ENCODE peak calls at places on chromosomes 13 and 19, in nine cellular contexts. S is ovary, X is heart right ventricle, L is aorta, N is astrocyte, Q is tibial nerve, B is adipocyte, G is psoas muscle, T is GM23338. E is an unnamed sample.

GRCh38 chr19:56170261-56170660 is 5.5 kb upstream of the GALP start:
- DNase-seq in S (no peak), X (no peak), L (no peak), N (peak), Q (no peak), B (no peak), G (no peak), T (no peak), E (peak)

GRCh38 chr13:73832203-73832602 is 302.0 kb downstream of the KLF12 start:
- DNase-seq in S (no peak), X (no peak), L (no peak), N (no peak), Q (no peak), B (peak), G (no peak), T (no peak), E (no peak)

GRCh38 chr13:93776936-93777335 is 550.3 kb downstream of the GPC6 start:
- DNase-seq in S (no peak), X (no peak), L (no peak), N (peak), Q (no peak), B (peak), G (no peak), T (peak), E (no peak)

GRCh38 chr19:49422407-49423277 is 599 bp downstream of the PTH2 start:
- DNase-seq in S (no peak), X (peak), L (peak), N (no peak), Q (no peak), B (peak), G (peak), T (peak), E (no peak)

GRCh38 chr19:41302624-41303351 is 7.2 kb upstream of the CCDC97 start:
- DNase-seq in S (no peak), X (no peak), L (peak), N (no peak), Q (no peak), B (no peak), G (no peak), T (no peak), E (no peak)

GRCh38 chr13:27821566-27821965 is 29.3 kb downstream of the GSX1 start:
- DNase-seq in S (no peak), X (no peak), L (no peak), N (no peak), Q (no peak), B (no peak), G (no peak), T (peak), E (no peak)

GRCh38 chr13:21240586-21240985 is 64.1 kb downstream of the MRPL57 start:
- DNase-seq in S (no peak), X (no peak), L (no peak), N (peak), Q (no peak), B (peak), G (no peak), T (no peak), E (no peak)

GRCh38 chr13:93646247-93646646 is 419.6 kb downstream of the GPC6 start:
- DNase-seq in S (no peak), X (no peak), L (no peak), N (peak), Q (no peak), B (no peak), G (no peak), T (no peak), E (no peak)

GRCh38 chr19:41893899-41894298 is 10.9 kb downstream of the ARHGEF1 start:
- DNase-seq in S (no peak), X (no peak), L (no peak), N (no peak), Q (no peak), B (no peak), G (no peak), T (peak), E (no peak)

GRCh38 chr13:113956571-113956970 is 17.3 kb downstream of the C13orf46 start:
- DNase-seq in S (no peak), X (no peak), L (peak), N (no peak), Q (no peak), B (no peak), G (peak), T (no peak), E (no peak)

GRCh38 chr19:46069841-46070341 is 29.1 kb upstream of the IGFL4 start:
- DNase-seq in S (no peak), X (no peak), L (no peak), N (peak), Q (no peak), B (peak), G (no peak), T (no peak), E (peak)

GRCh38 chr13:79485014-79485441 is 4.1 kb downstream of the NDFIP2 start:
- DNase-seq in S (no peak), X (no peak), L (no peak), N (peak), Q (no peak), B (peak), G (no peak), T (no peak), E (peak)

GRCh38 chr13:95002968-95003813 is 290.8 kb upstream of the SOX21 start:
- DNase-seq in S (no peak), X (no peak), L (no peak), N (no peak), Q (no peak), B (no peak), G (no peak), T (peak), E (no peak)

GRCh38 chr19:6754136-6754535 is 13.1 kb downstream of the SH2D3A start:
- DNase-seq in S (no peak), X (no peak), L (no peak), N (no peak), Q (no peak), B (no peak), G (no peak), T (no peak), E (no peak)

DNA sequence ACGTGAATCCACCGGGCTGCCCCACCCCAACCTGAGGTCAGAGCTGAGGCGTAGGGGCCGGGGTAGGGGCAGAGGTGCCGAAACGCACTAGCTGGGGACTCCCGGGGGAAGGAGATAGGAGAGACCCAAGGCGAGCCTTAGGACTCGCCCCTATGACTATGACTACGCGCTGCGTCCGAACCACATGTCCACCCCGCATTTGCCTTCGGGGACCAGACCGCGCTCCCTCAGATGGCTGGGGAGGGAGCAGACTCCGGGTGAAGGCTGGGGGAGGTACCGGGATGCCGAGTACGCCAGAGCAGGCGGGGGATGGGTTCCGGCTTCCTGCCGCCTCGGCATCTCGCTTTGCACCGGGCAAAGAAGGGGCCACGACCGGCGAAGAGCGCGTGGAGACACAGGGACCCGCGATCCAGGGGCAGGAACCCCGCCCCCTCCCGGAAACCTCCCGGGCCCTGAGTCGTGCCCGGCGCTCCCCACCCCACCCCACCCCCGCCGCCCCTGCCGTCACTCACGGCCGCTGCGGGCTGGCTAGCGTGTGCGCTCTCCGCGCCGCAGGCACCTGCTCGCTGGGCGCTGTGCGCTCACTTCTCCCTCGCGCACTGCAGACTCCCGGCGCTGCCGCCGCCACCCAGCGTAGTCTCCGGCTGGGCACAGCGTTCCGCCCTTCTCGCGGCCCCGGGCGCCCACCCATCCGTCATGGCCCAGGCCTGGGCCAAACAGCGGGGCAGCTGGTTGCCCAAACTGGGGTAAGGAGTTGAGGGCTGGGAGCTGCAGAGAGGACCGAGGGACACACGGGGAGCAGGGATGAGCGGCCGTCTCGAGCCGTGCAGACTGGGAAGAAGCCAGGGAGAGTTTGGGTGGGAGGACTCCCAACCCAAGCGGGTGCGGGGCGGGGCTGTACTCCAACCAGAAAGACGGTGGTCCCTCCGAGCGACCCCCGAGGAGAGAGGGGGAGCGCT is 603 bp upstream of the VSTM2B start:
- DNase-seq in S (no peak), X (no peak), L (peak), N (no peak), Q (no peak), B (no peak), G (peak), T (peak), E (no peak)
- H3K4me3 ChIP-seq in S (no peak), X (peak), L (no peak), N (no peak), Q (no peak), B (no peak), G (peak), T (peak), E (no peak)

GRCh38 chr13:109786457-109787134 is at the start of gene IRS2:
- DNase-seq in S (peak), X (peak), L (peak), N (peak), Q (peak), B (peak), G (peak), T (peak), E (peak)
- H3K4me3 ChIP-seq in S (peak), X (peak), L (peak), N (peak), Q (peak), B (peak), G (peak), T (peak), E (peak)

GRCh38 chr19:3492919-3493318 is 7.6 kb downstream of the DOHH start:
- DNase-seq in S (no peak), X (no peak), L (no peak), N (no peak), Q (no peak), B (no peak), G (no peak), T (no peak), E (no peak)

GRCh38 chr19:3494051-3494450 is 6.4 kb downstream of the DOHH start:
- DNase-seq in S (no peak), X (no peak), L (no peak), N (no peak), Q (no peak), B (no peak), G (no peak), T (peak), E (no peak)

GRCh38 chr19:3492131-3492839 is 8.2 kb downstream of the DOHH start:
- DNase-seq in S (no peak), X (no peak), L (no peak), N (no peak), Q (no peak), B (no peak), G (no peak), T (no peak), E (no peak)

GRCh38 chr19:3493651-3494050 is 6.8 kb downstream of the DOHH start:
- DNase-seq in S (no peak), X (no peak), L (no peak), N (no peak), Q (no peak), B (no peak), G (no peak), T (no peak), E (no peak)

DNA sequence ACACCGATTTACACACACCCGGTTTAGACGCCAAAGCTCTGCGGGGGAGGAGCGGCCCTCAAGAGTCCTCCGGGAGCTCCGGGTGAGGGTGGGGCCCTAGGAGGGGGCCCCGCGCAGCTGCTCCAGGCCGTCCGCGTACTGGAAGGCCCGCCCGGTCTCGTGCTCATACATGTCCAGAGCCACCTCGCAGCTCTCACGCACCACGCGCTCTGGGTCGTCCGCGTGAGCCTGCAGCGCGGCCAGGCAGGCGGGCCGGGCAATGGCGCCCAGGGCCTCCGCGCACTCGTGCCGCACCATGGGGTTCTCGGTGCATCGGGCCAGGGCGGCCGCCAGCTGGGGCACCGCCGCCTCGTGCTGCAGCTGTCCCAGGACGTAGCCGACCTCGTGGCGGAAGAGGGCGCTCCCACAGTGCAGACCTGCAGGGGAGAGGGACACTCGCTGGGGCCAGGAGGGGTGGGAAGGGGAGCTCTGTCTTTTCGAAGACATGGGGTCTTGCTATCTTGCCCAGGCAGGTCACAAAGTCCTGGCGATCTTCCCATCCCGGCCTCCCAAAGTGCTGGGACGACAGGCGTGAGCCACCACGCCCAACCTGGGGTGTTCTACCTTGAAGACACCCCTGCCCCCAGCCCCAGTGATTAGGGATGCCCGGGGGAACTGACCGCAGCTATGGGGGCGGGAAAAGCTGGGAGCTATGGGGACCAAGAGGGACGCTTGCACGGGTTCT is 8.3 kb upstream of the SMIM44 start:
- DNase-seq in S (no peak), X (no peak), L (no peak), N (no peak), Q (no peak), B (no peak), G (no peak), T (no peak), E (no peak)
- H3K4me3 ChIP-seq in S (no peak), X (no peak), L (no peak), N (no peak), Q (no peak), B (no peak), G (no peak), T (no peak), E (no peak)

DNA sequence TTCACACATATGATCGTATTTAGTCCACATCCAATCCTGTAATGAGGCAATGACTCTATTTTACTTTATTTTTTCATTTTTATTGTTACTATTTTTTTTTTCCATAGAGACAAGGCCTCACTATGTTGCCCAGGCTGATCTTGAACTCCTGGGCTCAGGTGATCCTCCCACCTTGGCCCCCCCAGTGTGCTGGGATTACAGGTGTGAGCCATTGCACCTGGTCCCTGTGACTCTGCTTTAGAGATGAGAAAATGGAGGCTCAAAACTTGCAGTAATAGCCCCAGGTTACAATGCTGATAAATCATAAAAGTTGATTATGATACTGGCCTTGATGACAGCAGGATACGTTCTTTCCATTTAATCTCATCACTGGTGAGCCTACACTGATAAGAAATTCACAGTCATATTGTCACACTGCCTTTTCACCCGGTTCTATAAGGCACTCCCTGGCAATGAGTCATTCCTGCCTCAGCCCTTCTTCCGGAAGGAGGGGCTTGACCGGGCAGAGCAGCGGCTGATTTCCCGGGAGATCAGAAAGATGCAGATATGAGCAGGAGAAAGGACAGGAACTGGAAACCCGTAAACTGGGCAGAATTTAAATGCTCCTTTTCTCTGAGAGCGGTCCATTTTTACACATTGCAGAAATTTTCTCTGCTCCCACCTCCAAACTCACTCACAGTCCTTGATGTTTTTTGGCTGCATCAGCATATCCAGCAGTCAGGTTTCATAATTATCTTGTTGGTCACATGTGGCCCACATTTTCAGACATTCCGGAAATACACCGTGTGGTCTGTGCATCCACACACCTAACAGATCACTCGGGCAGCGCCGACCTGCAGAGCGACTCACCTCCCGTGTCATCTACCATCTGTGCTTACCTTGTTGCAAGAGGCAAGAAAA is 616.4 kb downstream of the EFNB2 start:
- DNase-seq in S (no peak), X (no peak), L (no peak), N (peak), Q (no peak), B (peak), G (no peak), T (peak), E (peak)
- H3K4me3 ChIP-seq in S (no peak), X (no peak), L (no peak), N (no peak), Q (no peak), B (peak), G (no peak), T (no peak), E (no peak)

GRCh38 chr19:14383898-14384669 is 2.8 kb downstream of the ADGRE5 start:
- DNase-seq in S (no peak), X (no peak), L (no peak), N (peak), Q (no peak), B (peak), G (peak), T (no peak), E (peak)

GRCh38 chr19:14381689-14382474 is 638 bp downstream of the ADGRE5 start:
- DNase-seq in S (no peak), X (peak), L (no peak), N (no peak), Q (no peak), B (no peak), G (peak), T (no peak), E (peak)

GRCh38 chr19:14378890-14379289 is 2.4 kb upstream of the ADGRE5 start:
- DNase-seq in S (no peak), X (no peak), L (no peak), N (no peak), Q (no peak), B (no peak), G (no peak), T (no peak), E (no peak)

GRCh38 chr19:14385492-14385891 is 4.2 kb downstream of the ADGRE5 start:
- DNase-seq in S (no peak), X (no peak), L (no peak), N (no peak), Q (no peak), B (no peak), G (no peak), T (no peak), E (no peak)

GRCh38 chr19:14383556-14383897 is 2.3 kb downstream of the ADGRE5 start:
- DNase-seq in S (peak), X (peak), L (no peak), N (no peak), Q (no peak), B (no peak), G (no peak), T (no peak), E (no peak)
- H3K4me3 ChIP-seq in S (peak), X (peak), L (peak), N (no peak), Q (no peak), B (peak), G (peak), T (no peak), E (no peak)

GRCh38 chr19:1235625-1236538 is 1.9 kb downstream of the CBARP start:
- DNase-seq in S (no peak), X (no peak), L (no peak), N (no peak), Q (no peak), B (no peak), G (no peak), T (no peak), E (no peak)
- H3K4me3 ChIP-seq in S (no peak), X (no peak), L (no peak), N (peak), Q (no peak), B (no peak), G (no peak), T (peak), E (no peak)

GRCh38 chr19:4712771-4713170 is 10.9 kb downstream of the DPP9 start:
- DNase-seq in S (no peak), X (no peak), L (no peak), N (no peak), Q (no peak), B (no peak), G (peak), T (no peak), E (no peak)
- H3K4me3 ChIP-seq in S (no peak), X (no peak), L (no peak), N (no peak), Q (no peak), B (no peak), G (peak), T (no peak), E (no peak)

GRCh38 chr19:1058112-1058511 is 8.9 kb upstream of the ARHGAP45 start:
- DNase-seq in S (no peak), X (no peak), L (no peak), N (no peak), Q (no peak), B (no peak), G (no peak), T (no peak), E (no peak)
- H3K4me3 ChIP-seq in S (no peak), X (no peak), L (no peak), N (no peak), Q (no peak), B (no peak), G (no peak), T (no peak), E (no peak)